ENCODE peak calls at places on chromosomes 1 and 21, in seven cellular contexts. L, K, B, E, S, N and O are unnamed samples.

GRCh38 chr1:224544711-224545110 is 71.4 kb upstream of the CNIH3 start:
- DNase-seq in N (no peak), B (no peak), L (no peak), K (no peak), E (no peak), S (no peak), O (no peak)

GRCh38 chr1:209706622-209707021 is 2.0 kb downstream of the HSD11B1 start:
- DNase-seq in B (no peak), K (no peak), S (no peak), E (no peak), L (no peak), N (no peak), O (no peak)

GRCh38 chr1:177384461-177384860 is 213.7 kb downstream of the BRINP2 start:
- DNase-seq in B (no peak), K (peak), S (no peak), L (no peak), N (no peak), E (no peak), O (no peak)

GRCh38 chr1:241357366-241358305 is 631 bp upstream of the RGS7 start:
- DNase-seq in K (peak), L (no peak), S (no peak), B (no peak), N (no peak), E (no peak), O (no peak)

GRCh38 chr1:119010201-119010600 is 22.1 kb upstream of the TBX15 start:
- DNase-seq in S (no peak), K (no peak), L (no peak), E (no peak), N (no peak), B (no peak), O (no peak)

GRCh38 chr1:30915491-30916230 is 7.1 kb upstream of the SDC3 start:
- DNase-seq in E (no peak), K (no peak), N (no peak), S (no peak), B (no peak), L (no peak), O (no peak)

GRCh38 chr1:65255088-65256050 is 54.0 kb upstream of the DNAJC6 start:
- DNase-seq in L (no peak), B (no peak), N (no peak), E (no peak), S (no peak), K (peak), O (no peak)

GRCh38 chr21:43262427-43262826 is 93.6 kb downstream of the CRYAA start:
- DNase-seq in E (no peak), N (peak), B (no peak), S (no peak), K (no peak), L (no peak), O (no peak)

GRCh38 chr1:86822463-86822862 is 91.5 kb downstream of the SELENOF start:
- DNase-seq in E (no peak), N (no peak), L (no peak), K (no peak), S (no peak), B (no peak), O (no peak)

GRCh38 chr1:25784575-25785051 is 15.4 kb upstream of the SELENON start:
- DNase-seq in K (no peak), L (no peak), S (no peak), B (no peak), E (no peak), N (no peak), O (no peak)

GRCh38 chr1:1291611-1292441 is 11.6 kb downstream of the SCNN1D start:
- DNase-seq in B (peak), L (peak), E (no peak), K (peak), N (peak), S (no peak), O (peak)

GRCh38 chr1:89901957-89902669 is 81.3 kb downstream of the LRRC8D start:
- DNase-seq in K (no peak), E (no peak), L (no peak), B (no peak), S (no peak), N (no peak), O (no peak)

GRCh38 chr1:21672478-21673276 is 3.5 kb upstream of the RAP1GAP start:
- DNase-seq in S (no peak), K (no peak), E (no peak), B (no peak), N (no peak), L (no peak), O (no peak)

GRCh38 chr1:25572708-25573590 is 29.5 kb downstream of the LDLRAP1 start:
- DNase-seq in E (no peak), K (peak), S (peak), B (peak), N (peak), L (peak), O (no peak)

GRCh38 chr1:28416509-28417194 is 47.1 kb downstream of the PHACTR4 start:
- DNase-seq in E (no peak), S (no peak), N (no peak), L (no peak), K (no peak), B (no peak), O (no peak)

GRCh38 chr1:91325456-91325855 is 79.2 kb downstream of the HFM1 start:
- DNase-seq in K (no peak), E (no peak), S (no peak), N (no peak), L (no peak), B (no peak), O (no peak)

GRCh38 chr1:178308438-178308837 is 188.3 kb downstream of the CLEC20A start:
- DNase-seq in E (no peak), B (no peak), L (no peak), K (peak), S (no peak), N (no peak), O (no peak)

GRCh38 chr1:111736548-111737215 is 2.5 kb downstream of the INKA2 start:
- DNase-seq in E (no peak), S (no peak), L (no peak), K (no peak), N (no peak), B (no peak), O (no peak)